ENCODE peak calls at places on chromosome 19, in five cellular contexts. A, G, Q, X and H are unnamed samples.

GRCh38 chr19:29309637-29310036 is 96.7 kb upstream of the UQCRFS1 start:
- DNase-seq in A (no peak), G (no peak), Q (no peak), X (no peak), H (no peak)

GRCh38 chr19:31387662-31388175 is 38.5 kb upstream of the TSHZ3 start:
- DNase-seq in A (no peak), G (no peak), Q (no peak), X (no peak), H (no peak)

GRCh38 chr19:56111601-56112312 is 9.3 kb downstream of the ZNF787 start:
- DNase-seq in A (peak; percentile 84), G (no peak), Q (no peak), X (no peak), H (no peak)

GRCh38 chr19:49448432-49448786 is 3.2 kb downstream of the PIH1D1 start:
- DNase-seq in A (no peak), G (no peak), Q (no peak), X (no peak), H (no peak)

GRCh38 chr19:6654347-6655310 is 15.3 kb downstream of the TNFSF14 start:
- DNase-seq in A (no peak), G (no peak), Q (no peak), X (no peak), H (no peak)

GRCh38 chr19:53506728-53507127 is 31.2 kb upstream of the ZNF331 start:
- DNase-seq in A (no peak), G (no peak), Q (no peak), X (no peak), H (no peak)

GRCh38 chr19:48319647-48320537 is 5.5 kb upstream of the EMP3 start:
- DNase-seq in A (peak; percentile 61), G (peak; percentile 69), Q (peak; percentile 91), X (peak; percentile 86), H (peak; percentile 67)

GRCh38 chr19:46954502-46955004 is 65.1 kb upstream of the NPAS1 start:
- DNase-seq in A (no peak), G (no peak), Q (no peak), X (no peak), H (no peak)